ENCODE peak calls at places on chromosomes 1 and 21, in eight cellular contexts. X is PC-3; F is cardiac muscle cell; W is A549; N is MM.1S; T is heart left ventricle; O is CD8-positive, alpha-beta memory T cell; V is small intestine. G is an unnamed sample.

GRCh38 chr1:220956861-220957605 is 77.8 kb downstream of the HLX start:
- DNase-seq in X (peak; percentile 95), F (no peak), W (no peak), N (no peak), T (no peak), O (no peak), V (no peak), G (peak; percentile 14)

GRCh38 chr1:7956218-7957032 is 5.1 kb upstream of the PARK7 start:
- DNase-seq in X (no peak), F (no peak), W (no peak), N (no peak), T (no peak), O (no peak), V (no peak), G (no peak)

GRCh38 chr1:197985340-197985739 is 68.2 kb downstream of the LHX9 start:
- DNase-seq in X (no peak), F (no peak), W (no peak), N (no peak), T (no peak), O (no peak), V (no peak), G (no peak)

GRCh38 chr1:38451541-38451993 is 405.0 kb upstream of the POU3F1 start:
- DNase-seq in X (no peak), F (peak; percentile 18), W (no peak), N (no peak), T (no peak), O (no peak), V (no peak), G (no peak)

GRCh38 chr1:52142220-52143153 is 598 bp downstream of the ZFYVE9 start:
- DNase-seq in X (peak; percentile 56), F (peak; percentile 71), W (no peak), N (peak; percentile 53), T (peak; percentile 28), O (no peak), V (peak; percentile 55), G (peak; percentile 32)

GRCh38 chr1:93675272-93675671 is 6.4 kb downstream of the BCAR3 start:
- DNase-seq in X (no peak), F (no peak), W (no peak), N (no peak), T (no peak), O (no peak), V (no peak), G (no peak)

GRCh38 chr1:68347415-68347814 is 102.3 kb downstream of the RPE65 start:
- DNase-seq in X (no peak), F (no peak), W (no peak), N (peak; percentile 88), T (peak; percentile 20), O (no peak), V (no peak), G (no peak)

GRCh38 chr21:15559612-15560011 is 170.2 kb upstream of the USP25 start:
- DNase-seq in X (no peak), F (no peak), W (no peak), N (no peak), T (no peak), O (no peak), V (no peak), G (no peak)

GRCh38 chr21:43627527-43627926 is 31.8 kb downstream of the HSF2BP start:
- DNase-seq in X (no peak), F (no peak), W (no peak), N (no peak), T (no peak), O (no peak), V (no peak), G (no peak)

GRCh38 chr1:109897244-109897955 is 13.2 kb upstream of the CSF1 start:
- DNase-seq in X (peak; percentile 26), F (no peak), W (no peak), N (no peak), T (no peak), O (no peak), V (no peak), G (no peak)

GRCh38 chr1:97907886-97908285 is 12.9 kb downstream of the DPYD start:
- DNase-seq in X (no peak), F (no peak), W (no peak), N (no peak), T (no peak), O (no peak), V (no peak), G (no peak)

GRCh38 chr1:153532161-153532560 is 3.6 kb downstream of the S100A6 start:
- DNase-seq in X (no peak), F (no peak), W (no peak), N (no peak), T (no peak), O (peak; percentile 25), V (peak; percentile 76), G (no peak)

GRCh38 chr21:30740462-30740861 is 6.6 kb downstream of the KRTAP21-2 start:
- DNase-seq in X (no peak), F (no peak), W (no peak), N (no peak), T (no peak), O (no peak), V (no peak), G (no peak)

GRCh38 chr1:23576338-23577055 is 17.2 kb upstream of the ID3 start:
- DNase-seq in X (no peak), F (no peak), W (no peak), N (no peak), T (no peak), O (no peak), V (no peak), G (no peak)

GRCh38 chr1:61277129-61277801 is 194.9 kb downstream of the NFIA start:
- DNase-seq in X (no peak), F (no peak), W (no peak), N (no peak), T (no peak), O (no peak), V (no peak), G (no peak)

GRCh38 chr1:184025242-184025675 is 12.3 kb downstream of the COLGALT2 start:
- DNase-seq in X (peak; percentile 70), F (no peak), W (no peak), N (peak; percentile 25), T (no peak), O (no peak), V (no peak), G (no peak)

GRCh38 chr1:9755441-9755995 is 68.2 kb downstream of the CLSTN1 start:
- DNase-seq in X (no peak), F (peak; percentile 12), W (no peak), N (no peak), T (no peak), O (no peak), V (no peak), G (no peak)

GRCh38 chr21:27225142-27225541 is 258.3 kb upstream of the ADAMTS5 start:
- DNase-seq in X (no peak), F (no peak), W (no peak), N (no peak), T (no peak), O (no peak), V (no peak), G (no peak)

GRCh38 chr1:2525896-2526823 is at the start of gene PANK4:
- DNase-seq in X (peak; percentile 98), F (peak; percentile 98), W (peak; percentile 80), N (peak; percentile 96), T (peak; percentile 94), O (peak; percentile 85), V (peak; percentile 93), G (peak; percentile 93)
- H3K4me1 ChIP-seq in X (peaks cover 42% of the 10 kb centered on the region), F (peaks cover 30% of the 10 kb centered on the region), W (peaks cover 34% of the 10 kb centered on the region), N (peaks cover 13% of the 10 kb centered on the region), T (peaks cover 69% of the 10 kb centered on the region), O (peaks cover 57% of the 10 kb centered on the region), V (peaks cover 11% of the 10 kb centered on the region), G (no peaks in the 10 kb centered on the region)

DNA sequence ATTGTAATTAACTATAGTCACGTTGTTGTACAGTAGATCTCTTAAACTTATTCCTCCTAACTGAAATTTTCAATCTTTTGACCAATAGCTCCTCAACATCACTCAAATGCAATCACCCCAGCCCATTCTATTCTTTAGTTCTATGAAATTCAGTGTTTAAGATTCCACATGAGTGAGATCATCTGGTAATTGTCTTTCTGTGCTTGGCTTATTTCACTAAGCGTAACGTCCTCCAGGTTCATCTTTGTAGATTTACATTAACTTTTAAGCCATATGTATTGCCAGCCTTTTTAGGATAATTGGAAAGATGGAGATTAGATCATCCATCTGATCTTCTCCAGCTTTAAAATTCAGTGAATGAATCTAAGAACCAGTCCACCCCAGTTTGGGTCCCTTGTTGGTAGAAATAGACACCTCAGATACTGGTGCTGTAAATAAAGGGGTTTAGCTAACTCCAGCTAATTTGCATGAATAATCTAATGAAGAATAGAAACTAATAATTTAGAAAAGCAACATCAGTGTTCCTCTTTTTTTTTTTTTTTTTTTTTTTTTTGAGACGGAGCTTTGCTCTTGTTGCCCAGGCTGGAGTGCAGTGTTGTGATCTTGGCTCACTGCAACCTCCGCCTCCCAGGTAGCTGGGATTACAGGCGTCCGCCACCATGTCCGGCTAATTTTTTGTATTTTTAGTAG is 7.0 kb downstream of the S100A10 start:
- DNase-seq in X (no peak), F (no peak), W (no peak), N (no peak), T (no peak), O (no peak), V (no peak), G (no peak)
- H3K4me1 ChIP-seq in X (peaks cover 80% of the 10 kb centered on the region), F (peaks cover 6% of the 10 kb centered on the region), W (peaks cover 92% of the 10 kb centered on the region), N (peaks cover 26% of the 10 kb centered on the region), T (peaks cover 44% of the 10 kb centered on the region), O (peaks cover 58% of the 10 kb centered on the region), V (peaks cover 15% of the 10 kb centered on the region), G (peaks cover 9% of the 10 kb centered on the region)

DNA sequence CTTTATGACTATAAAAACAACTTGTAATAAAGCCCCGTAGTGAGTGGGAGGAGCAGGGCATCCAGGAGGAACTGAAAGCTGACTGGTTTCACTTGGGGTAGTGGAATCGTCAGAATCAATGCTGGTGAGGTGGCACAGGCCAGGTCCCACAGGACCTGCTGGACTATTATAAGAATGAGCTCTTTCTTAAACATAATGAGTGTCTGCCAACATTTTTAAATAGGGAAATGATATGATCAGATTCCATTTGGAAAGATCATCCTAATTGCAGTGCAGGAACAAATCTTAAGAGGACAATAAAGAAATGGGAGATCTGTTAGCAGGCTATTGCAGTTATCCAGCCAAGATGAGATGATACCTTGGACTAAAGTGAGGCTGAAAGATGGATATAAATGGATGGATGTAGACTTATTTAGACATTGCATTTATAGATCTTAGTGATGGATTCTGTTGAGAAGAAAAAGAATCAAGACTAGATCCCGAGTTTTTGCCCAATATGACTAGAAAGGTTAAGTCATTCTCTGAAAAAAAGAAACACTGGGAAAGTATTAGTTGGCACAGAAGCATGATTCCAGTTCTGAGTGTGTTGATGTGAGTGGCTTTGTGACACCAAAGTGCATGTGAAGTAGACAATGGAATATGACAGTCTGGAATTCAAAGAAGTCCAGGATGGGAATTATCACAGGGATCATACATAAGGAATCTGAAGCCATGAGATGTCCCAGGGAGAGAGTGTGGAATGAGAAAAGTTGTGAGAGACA is 153.3 kb upstream of the SGIP1 start:
- DNase-seq in X (no peak), F (no peak), W (no peak), N (peak; percentile 86), T (no peak), O (no peak), V (no peak), G (no peak)
- H3K4me1 ChIP-seq in X (no peaks in the 10 kb centered on the region), F (no peaks in the 10 kb centered on the region), W (no peaks in the 10 kb centered on the region), N (peaks cover 31% of the 10 kb centered on the region), T (no peaks in the 10 kb centered on the region), O (peaks cover 10% of the 10 kb centered on the region), V (no peaks in the 10 kb centered on the region), G (no peaks in the 10 kb centered on the region)

DNA sequence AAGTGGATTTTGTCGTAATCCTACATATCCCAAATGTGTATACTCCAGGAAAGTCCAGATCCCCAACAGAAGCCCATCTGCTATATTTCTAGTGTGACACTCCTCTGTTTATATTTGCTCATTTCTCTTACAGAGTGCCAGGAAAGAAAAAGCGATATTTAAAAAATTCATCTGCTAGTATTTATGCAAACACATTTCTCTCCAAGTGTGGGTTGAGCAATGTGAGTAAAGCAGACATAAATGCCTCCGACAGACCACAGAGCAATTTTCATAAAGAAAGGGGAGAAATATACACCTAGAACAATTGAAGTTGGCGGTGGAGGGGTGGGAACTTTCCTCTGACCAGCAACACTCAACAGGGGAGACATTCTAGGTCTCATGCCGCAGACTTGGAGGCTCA is 22.2 kb upstream of the RAP1A start:
- DNase-seq in X (no peak), F (no peak), W (no peak), N (no peak), T (no peak), O (no peak), V (no peak), G (no peak)
- H3K4me1 ChIP-seq in X (peaks cover 17% of the 10 kb centered on the region), F (peaks cover 17% of the 10 kb centered on the region), W (peaks cover 11% of the 10 kb centered on the region), N (peaks cover 53% of the 10 kb centered on the region), T (peaks cover 11% of the 10 kb centered on the region), O (peaks cover 94% of the 10 kb centered on the region), V (peaks cover 10% of the 10 kb centered on the region), G (peaks cover 5% of the 10 kb centered on the region)

G was measured in uterus.